ENCODE peak calls at places on chromosomes 11 and 22, in nine cellular contexts. One of them, this sample, is unnamed. For H3K27me3, the result is how much of the 10 kb centered on the place peaks cover.

GRCh38 chr11:23564370-23564769 is 704.1 kb upstream of the CCDC179 start:
- DNase-seq in transverse colon: no peak
- DNase-seq in esophagus muscularis mucosa: no peak
- DNase-seq in K562: no peak
- DNase-seq in sigmoid colon: no peak
- DNase-seq in SK-N-SH: no peak
- DNase-seq in stomach: no peak
- DNase-seq in H1: no peak
- DNase-seq in HepG2: no peak
- DNase-seq in this sample: no peak

GRCh38 chr22:40449676-40450035 is 79.3 kb downstream of the SGSM3 start:
- DNase-seq in SK-N-SH: no peak
- DNase-seq in K562: no peak
- DNase-seq in stomach: no peak
- DNase-seq in H1: no peak
- DNase-seq in esophagus muscularis mucosa: no peak
- DNase-seq in HepG2: no peak
- DNase-seq in sigmoid colon: no peak
- DNase-seq in transverse colon: no peak
- DNase-seq in this sample: no peak

GRCh38 chr22:38788016-38788415 is 5.9 kb downstream of the DNAL4 start:
- DNase-seq in SK-N-SH: no peak
- DNase-seq in esophagus muscularis mucosa: no peak
- DNase-seq in HepG2: no peak
- DNase-seq in transverse colon: no peak
- DNase-seq in K562: no peak
- DNase-seq in sigmoid colon: peak
- DNase-seq in stomach: no peak
- DNase-seq in H1: no peak
- DNase-seq in this sample: no peak

GRCh38 chr22:37708580-37709444 is 12.0 kb downstream of the TRIOBP start:
- DNase-seq in stomach: no peak
- DNase-seq in sigmoid colon: no peak
- DNase-seq in SK-N-SH: no peak
- DNase-seq in transverse colon: no peak
- DNase-seq in HepG2: no peak
- DNase-seq in H1: no peak
- DNase-seq in esophagus muscularis mucosa: no peak
- DNase-seq in K562: no peak
- DNase-seq in this sample: no peak

GRCh38 chr22:29224859-29225410 is 19.2 kb downstream of the EMID1 start:
- DNase-seq in transverse colon: no peak
- DNase-seq in SK-N-SH: peak
- DNase-seq in HepG2: no peak
- DNase-seq in esophagus muscularis mucosa: no peak
- DNase-seq in K562: no peak
- DNase-seq in sigmoid colon: peak
- DNase-seq in H1: no peak
- DNase-seq in stomach: no peak
- DNase-seq in this sample: no peak

GRCh38 chr11:66844496-66845142 is 1.4 kb downstream of the RCE1 start:
- DNase-seq in H1: no peak
- DNase-seq in stomach: peak
- DNase-seq in esophagus muscularis mucosa: no peak
- DNase-seq in HepG2: no peak
- DNase-seq in sigmoid colon: peak
- DNase-seq in K562: no peak
- DNase-seq in transverse colon: no peak
- DNase-seq in SK-N-SH: peak
- DNase-seq in this sample: peak

GRCh38 chr11:35954205-35954604 is 10.3 kb downstream of the LDLRAD3 start:
- DNase-seq in H1: no peak
- DNase-seq in HepG2: no peak
- DNase-seq in esophagus muscularis mucosa: no peak
- DNase-seq in SK-N-SH: no peak
- DNase-seq in transverse colon: no peak
- DNase-seq in K562: no peak
- DNase-seq in sigmoid colon: no peak
- DNase-seq in stomach: no peak
- DNase-seq in this sample: no peak

GRCh38 chr11:47768090-47768620 is 1.0 kb upstream of the FNBP4 start:
- DNase-seq in esophagus muscularis mucosa: no peak
- DNase-seq in sigmoid colon: peak
- DNase-seq in SK-N-SH: peak
- DNase-seq in HepG2: no peak
- DNase-seq in stomach: peak
- DNase-seq in transverse colon: peak
- DNase-seq in K562: no peak
- DNase-seq in H1: no peak
- DNase-seq in this sample: peak

GRCh38 chr11:10050561-10050960 is 243.5 kb downstream of the SBF2 start:
- DNase-seq in transverse colon: no peak
- DNase-seq in H1: no peak
- DNase-seq in SK-N-SH: no peak
- DNase-seq in sigmoid colon: no peak
- DNase-seq in K562: no peak
- DNase-seq in stomach: no peak
- DNase-seq in esophagus muscularis mucosa: no peak
- DNase-seq in HepG2: peak
- DNase-seq in this sample: no peak

GRCh38 chr11:62394825-62395538 is 23.9 kb upstream of the SCGB1A1 start:
- DNase-seq in sigmoid colon: peak
- DNase-seq in H1: no peak
- DNase-seq in esophagus muscularis mucosa: no peak
- DNase-seq in HepG2: peak
- DNase-seq in SK-N-SH: peak
- DNase-seq in stomach: peak
- DNase-seq in transverse colon: peak
- DNase-seq in K562: peak
- DNase-seq in this sample: peak

GRCh38 chr11:12109591-12110196 is 696 bp upstream of the MICAL2 start:
- DNase-seq in esophagus muscularis mucosa: no peak
- DNase-seq in HepG2: no peak
- DNase-seq in H1: no peak
- DNase-seq in K562: peak
- DNase-seq in SK-N-SH: no peak
- DNase-seq in transverse colon: no peak
- DNase-seq in stomach: no peak
- DNase-seq in sigmoid colon: no peak
- DNase-seq in this sample: no peak

GRCh38 chr11:14029971-14030531 is 67.5 kb downstream of the SPON1 start:
- DNase-seq in H1: no peak
- DNase-seq in HepG2: no peak
- DNase-seq in sigmoid colon: peak
- DNase-seq in SK-N-SH: no peak
- DNase-seq in K562: no peak
- DNase-seq in esophagus muscularis mucosa: no peak
- DNase-seq in stomach: peak
- DNase-seq in transverse colon: peak
- DNase-seq in this sample: peak

GRCh38 chr22:35059632-35060031 is 6.3 kb upstream of the ISX start:
- DNase-seq in esophagus muscularis mucosa: no peak
- DNase-seq in HepG2: no peak
- DNase-seq in transverse colon: no peak
- DNase-seq in K562: no peak
- DNase-seq in sigmoid colon: no peak
- DNase-seq in H1: no peak
- DNase-seq in stomach: no peak
- DNase-seq in SK-N-SH: no peak
- DNase-seq in this sample: no peak

DNA sequence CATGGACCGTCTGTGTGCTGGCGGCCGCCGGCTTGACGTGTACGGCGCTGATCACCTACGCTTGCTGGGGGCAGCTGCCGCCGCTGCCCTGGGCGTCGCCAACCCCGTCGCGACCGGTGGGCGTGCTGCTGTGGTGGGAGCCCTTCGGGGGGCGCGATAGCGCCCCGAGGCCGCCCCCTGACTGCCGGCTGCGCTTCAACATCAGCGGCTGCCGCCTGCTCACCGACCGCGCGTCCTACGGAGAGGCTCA is 786 bp downstream of the FUT4 start:
- DNase-seq in HepG2: no peak
- DNase-seq in stomach: no peak
- DNase-seq in transverse colon: peak
- DNase-seq in SK-N-SH: no peak
- DNase-seq in sigmoid colon: no peak
- DNase-seq in K562: peak
- DNase-seq in H1: no peak
- DNase-seq in esophagus muscularis mucosa: no peak
- DNase-seq in this sample: peak
- H3K27me3 ChIP-seq in HepG2: under half
- H3K27me3 ChIP-seq in stomach: under half
- H3K27me3 ChIP-seq in transverse colon: under half
- H3K27me3 ChIP-seq in SK-N-SH: under half
- H3K27me3 ChIP-seq in sigmoid colon: under half
- H3K27me3 ChIP-seq in K562: under half
- H3K27me3 ChIP-seq in H1: under half
- H3K27me3 ChIP-seq in esophagus muscularis mucosa: under half
- H3K27me3 ChIP-seq in this sample: under half

GRCh38 chr11:102495161-102496042 is 35.1 kb downstream of the MMP7 start:
- DNase-seq in transverse colon: peak
- DNase-seq in K562: peak
- DNase-seq in HepG2: peak
- DNase-seq in SK-N-SH: peak
- DNase-seq in esophagus muscularis mucosa: no peak
- DNase-seq in H1: peak
- DNase-seq in stomach: no peak
- DNase-seq in sigmoid colon: no peak
- DNase-seq in this sample: peak

GRCh38 chr11:102491969-102492368 is 38.6 kb downstream of the MMP7 start:
- DNase-seq in SK-N-SH: no peak
- DNase-seq in K562: no peak
- DNase-seq in transverse colon: no peak
- DNase-seq in esophagus muscularis mucosa: no peak
- DNase-seq in H1: no peak
- DNase-seq in HepG2: no peak
- DNase-seq in stomach: no peak
- DNase-seq in sigmoid colon: no peak
- DNase-seq in this sample: no peak

GRCh38 chr11:102493524-102493923 is 37.0 kb downstream of the MMP7 start:
- DNase-seq in esophagus muscularis mucosa: no peak
- DNase-seq in HepG2: peak
- DNase-seq in H1: no peak
- DNase-seq in sigmoid colon: no peak
- DNase-seq in stomach: no peak
- DNase-seq in SK-N-SH: no peak
- DNase-seq in K562: no peak
- DNase-seq in transverse colon: no peak
- DNase-seq in this sample: no peak

GRCh38 chr11:102497061-102497460 is 33.5 kb downstream of the MMP7 start:
- DNase-seq in H1: no peak
- DNase-seq in transverse colon: no peak
- DNase-seq in HepG2: no peak
- DNase-seq in stomach: no peak
- DNase-seq in SK-N-SH: no peak
- DNase-seq in K562: no peak
- DNase-seq in esophagus muscularis mucosa: no peak
- DNase-seq in sigmoid colon: no peak
- DNase-seq in this sample: no peak

DNA sequence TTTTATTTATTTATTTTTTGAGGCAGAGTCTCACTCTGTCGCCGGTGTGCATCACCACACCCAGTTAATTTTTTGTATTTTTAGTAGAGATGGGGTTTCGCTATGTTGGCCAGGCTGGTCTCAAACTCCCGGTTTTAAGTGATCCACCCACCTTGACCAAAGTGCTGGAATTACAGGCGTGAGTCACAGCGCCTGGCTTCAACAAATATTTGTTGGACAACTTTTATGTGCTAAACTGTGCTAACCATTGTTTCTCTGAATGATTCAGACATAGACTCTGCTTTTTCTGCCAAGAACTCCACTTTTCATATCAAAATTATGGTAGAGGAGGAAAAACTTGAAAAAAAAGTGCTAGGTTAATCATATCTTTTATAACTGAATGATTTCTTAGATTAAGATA is 36.3 kb downstream of the MMP7 start:
- DNase-seq in H1: no peak
- DNase-seq in transverse colon: peak
- DNase-seq in sigmoid colon: no peak
- DNase-seq in esophagus muscularis mucosa: no peak
- DNase-seq in K562: no peak
- DNase-seq in stomach: peak
- DNase-seq in HepG2: peak
- DNase-seq in SK-N-SH: no peak
- DNase-seq in this sample: no peak
- TF ChIP-seq EP300 in H1: no peak
- TF ChIP-seq EP300 in transverse colon: no peak
- TF ChIP-seq EP300 in sigmoid colon: no peak
- TF ChIP-seq EP300 in esophagus muscularis mucosa: no peak
- TF ChIP-seq EP300 in K562: no peak
- TF ChIP-seq EP300 in stomach: no peak
- TF ChIP-seq EP300 in HepG2: no peak
- TF ChIP-seq EP300 in SK-N-SH: no peak
- TF ChIP-seq EP300 in this sample: no peak

GRCh38 chr22:45629469-45630089 is 42.1 kb upstream of the ATXN10 start:
- DNase-seq in K562: no peak
- DNase-seq in stomach: no peak
- DNase-seq in sigmoid colon: no peak
- DNase-seq in SK-N-SH: peak
- DNase-seq in HepG2: peak
- DNase-seq in esophagus muscularis mucosa: no peak
- DNase-seq in H1: no peak
- DNase-seq in transverse colon: no peak
- DNase-seq in this sample: no peak
- H3K27me3 ChIP-seq in K562: under half
- H3K27me3 ChIP-seq in stomach: under half
- H3K27me3 ChIP-seq in sigmoid colon: under half
- H3K27me3 ChIP-seq in SK-N-SH: under half
- H3K27me3 ChIP-seq in HepG2: under half
- H3K27me3 ChIP-seq in esophagus muscularis mucosa: under half
- H3K27me3 ChIP-seq in H1: under half
- H3K27me3 ChIP-seq in transverse colon: under half
- H3K27me3 ChIP-seq in this sample: under half

GRCh38 chr11:128776434-128777284 is 82.8 kb downstream of the FLI1 start:
- DNase-seq in transverse colon: no peak
- DNase-seq in H1: no peak
- DNase-seq in stomach: peak
- DNase-seq in esophagus muscularis mucosa: no peak
- DNase-seq in SK-N-SH: peak
- DNase-seq in HepG2: no peak
- DNase-seq in K562: peak
- DNase-seq in sigmoid colon: no peak
- DNase-seq in this sample: peak

GRCh38 chr11:128774593-128774992 is 80.7 kb downstream of the FLI1 start:
- DNase-seq in SK-N-SH: no peak
- DNase-seq in K562: no peak
- DNase-seq in stomach: no peak
- DNase-seq in H1: no peak
- DNase-seq in sigmoid colon: no peak
- DNase-seq in HepG2: no peak
- DNase-seq in esophagus muscularis mucosa: no peak
- DNase-seq in transverse colon: no peak
- DNase-seq in this sample: no peak

GRCh38 chr11:128777369-128778011 is 83.6 kb downstream of the FLI1 start:
- DNase-seq in transverse colon: no peak
- DNase-seq in HepG2: no peak
- DNase-seq in SK-N-SH: peak
- DNase-seq in stomach: no peak
- DNase-seq in K562: no peak
- DNase-seq in sigmoid colon: no peak
- DNase-seq in esophagus muscularis mucosa: no peak
- DNase-seq in H1: no peak
- DNase-seq in this sample: no peak

GRCh38 chr11:128776088-128776433 is 82.2 kb downstream of the FLI1 start:
- DNase-seq in transverse colon: peak
- DNase-seq in SK-N-SH: no peak
- DNase-seq in esophagus muscularis mucosa: no peak
- DNase-seq in HepG2: no peak
- DNase-seq in stomach: no peak
- DNase-seq in sigmoid colon: no peak
- DNase-seq in K562: no peak
- DNase-seq in H1: no peak
- DNase-seq in this sample: no peak

GRCh38 chr11:128775513-128775912 is 81.6 kb downstream of the FLI1 start:
- DNase-seq in sigmoid colon: no peak
- DNase-seq in K562: no peak
- DNase-seq in transverse colon: no peak
- DNase-seq in H1: no peak
- DNase-seq in esophagus muscularis mucosa: no peak
- DNase-seq in SK-N-SH: no peak
- DNase-seq in HepG2: no peak
- DNase-seq in stomach: no peak
- DNase-seq in this sample: no peak
- TF ChIP-seq EP300 in sigmoid colon: no peak
- TF ChIP-seq EP300 in K562: no peak
- TF ChIP-seq EP300 in transverse colon: no peak
- TF ChIP-seq EP300 in H1: no peak
- TF ChIP-seq EP300 in esophagus muscularis mucosa: no peak
- TF ChIP-seq EP300 in SK-N-SH: no peak
- TF ChIP-seq EP300 in HepG2: no peak
- TF ChIP-seq EP300 in stomach: no peak
- TF ChIP-seq EP300 in this sample: no peak